ENCODE peak calls at places on chromosome 12, in eight cellular contexts. L is HFFc6, V is progenitor cell of endocrine pancreas, R is ovary, W is LHCN-M2, S is IMR-90, Y is H54, J is foreskin fibroblast. F is an unnamed sample.

GRCh38 chr12:26298785-26299621 is 103.6 kb downstream of the SSPN start:
- DNase-seq in L (peak), V (no peak), R (no peak), W (peak), S (peak), Y (peak), J (peak), F (peak)

GRCh38 chr12:69840727-69841126 is 15.7 kb downstream of the MYRFL start:
- DNase-seq in L (no peak), V (no peak), R (no peak), W (no peak), S (no peak), Y (no peak), J (no peak), F (peak)

GRCh38 chr12:94831081-94831747 is 172.3 kb downstream of the NDUFA12 start:
- DNase-seq in L (no peak), V (no peak), R (no peak), W (no peak), S (no peak), Y (no peak), J (no peak), F (no peak)

GRCh38 chr12:47992776-47993175 is 11.5 kb downstream of the COL2A1 start:
- DNase-seq in L (no peak), V (no peak), R (peak), W (no peak), S (no peak), Y (no peak), J (no peak), F (no peak)

GRCh38 chr12:110639336-110640178 is 25.6 kb downstream of the TCTN1 start:
- DNase-seq in L (peak), V (no peak), R (no peak), W (peak), S (peak), Y (no peak), J (peak), F (no peak)

GRCh38 chr12:113302925-113303640 is 31.8 kb downstream of the SLC8B1 start:
- DNase-seq in L (no peak), V (no peak), R (no peak), W (no peak), S (no peak), Y (no peak), J (no peak), F (no peak)

GRCh38 chr12:92556141-92556540 is 146.6 kb upstream of the PLEKHG7 start:
- DNase-seq in L (no peak), V (no peak), R (no peak), W (no peak), S (no peak), Y (no peak), J (no peak), F (no peak)

GRCh38 chr12:54358945-54359761 is 5.1 kb downstream of the GPR84 start:
- DNase-seq in L (peak), V (peak), R (peak), W (peak), S (peak), Y (peak), J (peak), F (peak)

GRCh38 chr12:13124661-13125505 is 21.4 kb upstream of the GSG1 start:
- DNase-seq in L (peak), V (no peak), R (no peak), W (peak), S (peak), Y (peak), J (peak), F (peak)

F was measured in NCI-H226.